ENCODE peak calls at places on chromosome 15, in five cellular contexts. M is kidney epithelial cell, W is endothelial cell of umbilical vein, V is MM.1S, B is BE2C. J is an unnamed sample.

GRCh38 chr15:45429974-45430792 is 51.8 kb upstream of the GATM start:
- DNase-seq in B (peak), V (peak), M (no peak), W (peak), J (peak)

GRCh38 chr15:65940618-65940909 is 71.3 kb downstream of the RAB11A start:
- DNase-seq in V (no peak), M (peak), B (no peak), W (peak), J (no peak)

GRCh38 chr15:51162865-51163762 is 68.4 kb upstream of the TNFAIP8L3 start:
- DNase-seq in M (no peak), W (peak), V (peak), B (peak), J (peak)

GRCh38 chr15:42726114-42726513 is 10.8 kb downstream of the CDAN1 start:
- DNase-seq in V (no peak), W (no peak), B (no peak), M (no peak), J (peak)

GRCh38 chr15:74243431-74243830 is 7.3 kb downstream of the CCDC33 start:
- DNase-seq in B (no peak), M (no peak), V (no peak), W (no peak), J (no peak)

GRCh38 chr15:68208136-68208535 is 3.0 kb upstream of the CALML4 start:
- DNase-seq in M (no peak), B (no peak), V (no peak), W (no peak), J (no peak)

GRCh38 chr15:96622714-96623113 is 292.2 kb downstream of the NR2F2 start:
- DNase-seq in W (no peak), V (no peak), B (no peak), M (no peak), J (peak)

GRCh38 chr15:65212097-65212496 is 824 bp upstream of the CILP start:
- DNase-seq in V (no peak), B (peak), M (no peak), W (no peak), J (peak)

GRCh38 chr15:40046721-40047412 is 7.9 kb upstream of the SRP14 start:
- DNase-seq in B (no peak), M (peak), V (no peak), W (peak), J (no peak)

GRCh38 chr15:66851226-66852063 is 149.4 kb downstream of the SMAD6 start:
- DNase-seq in V (peak), B (peak), W (peak), M (peak), J (peak)

GRCh38 chr15:65722191-65722590 is 69.9 kb downstream of the DENND4A start:
- DNase-seq in W (no peak), B (no peak), V (no peak), M (no peak), J (no peak)

GRCh38 chr15:39948817-39949216 is 14.9 kb downstream of the EIF2AK4 start:
- DNase-seq in V (no peak), M (no peak), W (no peak), B (no peak), J (no peak)

GRCh38 chr15:101172421-101173097 is 79.3 kb downstream of the CHSY1 start:
- DNase-seq in V (no peak), W (no peak), M (no peak), B (peak), J (no peak)

GRCh38 chr15:65653781-65654521 is 32.2 kb downstream of the SLC24A1 start:
- DNase-seq in V (no peak), B (no peak), M (no peak), W (peak), J (no peak)

GRCh38 chr15:92164327-92165000 is 229.2 kb upstream of the ST8SIA2 start:
- DNase-seq in M (no peak), B (no peak), V (no peak), W (no peak), J (peak)

GRCh38 chr15:99125061-99125990 is 20.4 kb downstream of the SYNM start:
- DNase-seq in W (peak), B (no peak), M (no peak), V (no peak), J (no peak)

GRCh38 chr15:74730619-74731316 is 5.4 kb upstream of the CYP1A1 start:
- DNase-seq in W (peak), M (no peak), B (no peak), V (no peak), J (no peak)

GRCh38 chr15:90143176-90143655 is 40.9 kb upstream of the IDH2 start:
- DNase-seq in B (peak), M (no peak), W (peak), V (peak), J (peak)
- H3K4me3 ChIP-seq in B (no peak), M (no peak), W (no peak), V (no peak), J (peak)

DNA sequence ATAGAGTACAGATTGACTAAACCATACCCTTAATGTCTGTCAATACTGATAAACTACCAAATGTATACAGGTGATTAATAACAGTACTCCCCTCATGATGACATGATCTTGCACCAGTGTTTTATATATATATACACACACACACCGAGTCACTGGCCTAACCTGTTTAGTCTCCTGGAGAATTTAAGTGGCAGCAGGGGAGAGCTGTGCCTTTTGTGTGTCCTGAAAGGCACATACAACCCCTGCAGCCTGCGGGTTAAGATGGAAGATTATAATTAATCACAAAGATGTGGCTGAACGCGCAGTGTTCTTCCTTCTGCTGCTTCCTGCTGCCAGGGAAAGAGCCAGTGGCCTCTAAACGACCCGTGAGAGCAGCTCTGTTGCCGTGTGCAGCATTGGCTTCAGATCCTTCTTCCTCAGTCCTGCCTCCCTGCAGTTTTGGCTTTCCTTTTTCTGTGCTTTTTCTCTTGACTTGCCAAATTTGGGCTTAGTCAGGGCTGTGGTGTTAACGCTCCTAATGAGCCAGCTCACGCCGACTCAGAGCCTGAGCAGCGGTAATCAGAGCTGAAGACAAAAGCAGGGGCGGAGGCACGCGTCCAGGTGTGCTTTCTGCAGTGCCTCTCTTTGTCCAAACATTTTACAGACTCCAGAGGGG is 42.5 kb upstream of the UBE3A start:
- DNase-seq in B (no peak), W (no peak), V (no peak), M (no peak), J (no peak)
- H3K4me3 ChIP-seq in B (no peak), W (no peak), V (no peak), M (no peak), J (no peak)

DNA sequence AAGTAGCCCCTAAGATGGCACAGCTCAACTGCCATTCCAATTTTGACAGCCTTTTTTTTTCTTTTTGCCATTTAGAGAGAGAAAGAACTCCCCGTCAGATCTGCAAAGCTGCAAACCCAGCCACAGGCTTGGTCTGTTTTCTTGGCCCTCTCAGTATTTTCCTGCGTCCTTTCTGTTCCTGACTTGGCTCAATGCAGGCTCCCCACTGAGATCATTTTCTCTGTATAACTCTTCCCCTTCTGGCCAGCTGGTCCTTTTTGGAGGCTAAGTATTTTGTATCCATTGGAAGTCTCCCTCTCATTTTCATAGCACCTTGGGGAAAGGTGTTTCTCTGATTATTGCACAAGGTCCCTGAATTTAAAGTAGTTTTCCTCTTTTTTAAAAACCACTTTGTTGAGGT is 386.8 kb downstream of the UNC13C start:
- DNase-seq in V (no peak), W (no peak), M (no peak), B (no peak), J (no peak)
- H3K4me3 ChIP-seq in V (no peak), W (no peak), M (no peak), B (no peak), J (no peak)

GRCh38 chr15:26773485-26773877 is 615 bp upstream of the GABRB3 start:
- DNase-seq in M (no peak), W (no peak), V (no peak), B (peak), J (no peak)

GRCh38 chr15:26773917-26774316 is 1.1 kb upstream of the GABRB3 start:
- DNase-seq in V (no peak), M (no peak), W (no peak), B (no peak), J (no peak)

GRCh38 chr15:26771917-26772587 is 814 bp downstream of the GABRB3 start:
- DNase-seq in M (no peak), W (no peak), V (no peak), B (peak), J (no peak)

GRCh38 chr15:26772588-26773484 is at the start of gene GABRB3:
- DNase-seq in V (no peak), W (no peak), M (no peak), B (peak), J (peak)

GRCh38 chr15:26771168-26771916 is 1.5 kb downstream of the GABRB3 start:
- DNase-seq in M (no peak), B (peak), W (no peak), V (no peak), J (no peak)
- H3K4me3 ChIP-seq in M (no peak), B (peak), W (no peak), V (no peak), J (no peak)

DNA sequence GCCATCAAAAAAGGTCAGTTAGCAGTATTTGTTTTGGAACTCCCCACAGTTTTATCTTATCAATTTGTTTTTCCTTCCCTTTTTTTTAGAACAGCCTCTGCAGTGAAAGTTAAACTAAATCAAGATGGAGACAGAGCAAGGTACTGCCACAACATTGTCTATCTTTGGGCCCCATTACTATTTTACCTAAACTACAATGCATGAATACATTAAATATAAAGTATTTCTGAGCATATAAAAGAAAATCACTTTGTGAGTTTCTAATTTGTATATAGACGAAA is 139.5 kb downstream of the MEIS2 start:
- DNase-seq in M (no peak), W (no peak), B (no peak), V (no peak), J (no peak)
- H3K4me3 ChIP-seq in M (no peak), W (no peak), B (no peak), V (no peak), J (no peak)

DNA sequence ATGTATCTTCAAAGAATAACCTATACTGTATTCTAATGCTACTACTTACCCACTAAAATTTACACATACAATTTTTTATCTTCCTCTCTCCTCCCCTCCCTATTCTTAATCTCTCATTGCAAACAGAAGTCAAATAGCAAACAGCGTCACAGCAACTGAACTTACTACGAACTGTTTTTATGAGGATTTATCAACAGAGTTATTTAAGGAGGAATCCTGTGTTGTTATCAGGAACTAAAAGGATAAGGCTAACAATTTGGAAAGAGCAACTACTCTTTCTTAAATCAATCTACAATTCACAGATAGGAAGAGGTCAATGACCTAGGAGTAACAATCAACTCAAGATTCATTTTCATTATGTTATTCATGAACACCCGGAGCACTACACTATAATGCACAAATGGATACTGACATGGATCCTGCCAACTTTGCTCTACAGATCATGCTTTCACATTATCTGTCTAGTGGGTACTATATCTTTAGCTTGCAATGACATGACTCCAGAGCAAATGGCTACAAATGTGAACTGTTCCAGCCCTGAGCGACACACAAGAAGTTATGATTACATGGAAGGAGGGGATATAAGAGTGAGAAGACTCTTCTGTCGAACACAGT is 971 bp downstream of the FGF7 start:
- DNase-seq in W (no peak), V (no peak), M (no peak), B (no peak), J (no peak)
- H3K4me3 ChIP-seq in W (no peak), V (no peak), M (no peak), B (no peak), J (no peak)

GRCh38 chr15:56675930-56676329 is 57.4 kb downstream of the ZNF280D start:
- DNase-seq in W (no peak), V (no peak), B (no peak), M (no peak), J (no peak)
- H3K4me3 ChIP-seq in W (no peak), V (no peak), B (no peak), M (no peak), J (no peak)

GRCh38 chr15:95290376-95290973 is 1040.0 kb upstream of the NR2F2 start:
- DNase-seq in W (peak), M (no peak), V (no peak), B (no peak), J (no peak)

GRCh38 chr15:95291878-95292472 is 1038.5 kb upstream of the NR2F2 start:
- DNase-seq in B (no peak), V (peak), M (no peak), W (peak), J (peak)

GRCh38 chr15:95295905-95296618 is 1034.4 kb upstream of the NR2F2 start:
- DNase-seq in M (no peak), B (no peak), W (peak), V (no peak), J (no peak)

GRCh38 chr15:95295311-95295710 is 1035.2 kb upstream of the NR2F2 start:
- DNase-seq in V (no peak), W (no peak), M (no peak), B (no peak), J (no peak)

DNA sequence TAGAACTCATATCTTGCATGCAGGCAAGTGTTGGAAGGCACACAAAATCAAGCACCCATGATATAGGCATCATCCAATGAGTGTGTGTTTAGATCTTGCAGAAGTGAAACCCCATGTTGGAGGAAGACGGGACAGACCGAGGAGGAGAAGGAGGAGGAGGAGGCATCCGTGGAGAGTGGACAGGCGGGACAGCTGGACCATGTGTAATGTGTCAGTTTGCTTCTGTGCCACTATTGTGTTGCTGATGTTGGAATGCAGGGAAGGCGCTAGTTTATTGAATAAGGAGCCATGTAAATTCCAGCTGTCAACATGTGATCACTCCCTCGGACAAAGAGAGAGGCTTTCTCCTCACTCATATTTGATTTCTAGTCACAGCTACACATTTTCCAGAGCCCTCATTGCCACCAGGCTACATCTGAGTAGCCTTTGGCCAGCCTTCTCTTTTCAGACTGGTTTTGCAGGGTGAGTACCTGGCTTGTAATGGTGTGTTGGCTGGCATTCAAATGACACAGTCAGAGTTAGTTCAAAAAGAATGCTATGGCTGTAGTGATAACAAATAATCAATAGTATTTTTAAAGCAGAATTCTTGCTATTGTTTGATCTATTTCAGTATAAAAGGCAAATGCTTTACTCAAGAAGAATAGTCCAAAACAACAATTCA is 1037.6 kb upstream of the NR2F2 start:
- DNase-seq in M (no peak), V (no peak), W (no peak), B (no peak), J (no peak)
- H3K4me3 ChIP-seq in M (no peak), V (no peak), W (no peak), B (no peak), J (no peak)

GRCh38 chr15:38440353-38441129 is 13.4 kb upstream of the FAM98B start:
- DNase-seq in M (no peak), V (peak), W (peak), B (peak), J (peak)
- H3K4me3 ChIP-seq in M (no peak), V (no peak), W (no peak), B (no peak), J (no peak)

GRCh38 chr15:63498815-63499549 is 5.4 kb upstream of the USP3 start:
- DNase-seq in B (no peak), M (no peak), V (no peak), W (no peak), J (no peak)

GRCh38 chr15:63502137-63502801 is 2.1 kb upstream of the USP3 start:
- DNase-seq in V (no peak), B (no peak), W (peak), M (no peak), J (no peak)

GRCh38 chr15:63499611-63500010 is 4.8 kb upstream of the USP3 start:
- DNase-seq in B (no peak), M (no peak), W (no peak), V (no peak), J (no peak)

GRCh38 chr15:63501256-63502089 is 2.9 kb upstream of the USP3 start:
- DNase-seq in V (no peak), W (peak), B (no peak), M (peak), J (no peak)

DNA sequence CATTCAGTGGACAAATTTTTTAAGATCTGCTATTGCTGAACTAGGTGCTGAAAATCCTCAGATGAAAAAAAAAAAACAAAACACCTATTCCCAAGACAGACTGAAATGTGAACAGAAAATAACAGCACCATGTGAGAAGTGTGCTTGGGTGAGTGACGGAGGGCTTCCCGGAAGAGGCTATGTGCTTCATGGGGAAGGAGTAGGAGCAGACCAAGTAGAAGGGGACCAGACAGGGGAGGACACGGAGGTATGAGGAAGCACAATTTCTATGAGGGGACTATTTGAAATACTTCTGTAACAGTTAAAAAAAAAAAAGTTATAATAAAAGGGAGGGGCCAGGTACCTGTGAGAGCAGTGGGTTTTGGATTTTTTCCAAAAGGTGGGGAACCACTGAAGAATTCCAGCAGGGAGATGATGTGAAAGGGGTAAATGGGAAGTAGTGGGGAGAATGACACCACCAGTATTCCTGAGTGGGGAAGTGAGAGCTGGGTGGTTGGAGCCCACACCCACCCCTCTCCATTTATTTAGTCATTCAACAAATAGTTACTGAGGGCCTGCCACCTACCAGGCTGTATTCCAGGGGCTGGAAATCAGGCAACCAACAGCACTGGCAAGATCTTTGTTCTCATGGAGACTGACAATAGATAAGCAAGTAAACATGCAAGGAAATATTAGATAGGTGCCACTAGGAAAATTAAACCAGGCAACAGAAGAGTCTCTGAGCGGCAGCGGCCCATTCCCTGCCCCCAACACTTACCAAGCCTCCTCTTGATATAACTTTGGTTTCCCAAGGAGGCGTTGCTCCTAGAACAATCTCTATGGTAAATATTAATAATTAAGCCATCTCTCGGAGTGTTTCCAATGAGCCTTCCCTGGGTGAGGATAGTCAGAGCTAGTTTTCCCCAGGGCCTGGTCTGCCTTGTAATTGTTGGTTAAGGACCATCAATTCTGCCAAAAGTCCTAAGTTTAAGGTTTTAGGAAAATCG is 3.8 kb upstream of the USP3 start:
- DNase-seq in W (no peak), V (no peak), B (no peak), M (no peak), J (no peak)
- H3K4me3 ChIP-seq in W (no peak), V (no peak), B (no peak), M (no peak), J (no peak)

J was measured in Jurkat, Clone E6-1.